ENCODE peak calls at places on chromosomes 6 and 20, in ten cellular contexts. H is heart left ventricle; O is neuronal stem cell; Y is CD8-positive, alpha-beta memory T cell; G is CD8-positive, alpha-beta T cell; Z is CD4-positive, alpha-beta memory T cell; E is psoas muscle; B is cardiac muscle cell; M is keratinocyte; C is SJSA1. Q is an unnamed sample.

GRCh38 chr20:33410081-33410742 is 8.9 kb upstream of the CDK5RAP1 start:
- DNase-seq in E (no peak), Z (no peak), B (no peak), H (no peak), C (no peak), O (no peak), Y (no peak), G (no peak), M (no peak), Q (no peak)

GRCh38 chr20:34262488-34263288 is 21.5 kb downstream of the ASIP start:
- DNase-seq in Y (no peak), O (no peak), E (peak; percentile 54), G (no peak), M (no peak), H (peak; percentile 76), Z (no peak), C (no peak), B (peak; percentile 82), Q (peak; percentile 43)

GRCh38 chr20:60055740-60056139 is 97.5 kb downstream of the CDH26 start:
- DNase-seq in O (no peak), E (no peak), M (no peak), C (no peak), Y (peak; percentile 61), H (peak; percentile 68), B (peak; percentile 10), Z (peak; percentile 55), G (peak; percentile 68), Q (no peak)

GRCh38 chr6:61586934-61587537 is 699.0 kb downstream of the KHDRBS2 start:
- DNase-seq in M (no peak), C (no peak), H (peak; percentile 32), Y (no peak), B (no peak), O (no peak), G (no peak), Z (no peak), E (no peak), Q (no peak)

GRCh38 chr20:39825950-39826349 is 863.1 kb downstream of the MAFB start:
- DNase-seq in O (no peak), E (no peak), M (peak; percentile 42), Z (no peak), H (no peak), G (no peak), B (peak; percentile 24), C (no peak), Y (no peak), Q (no peak)

GRCh38 chr20:2799688-2800589 is 488 bp downstream of the CPXM1 start:
- DNase-seq in B (peak; percentile 48), M (no peak), Y (peak; percentile 30), E (no peak), H (no peak), Z (no peak), O (no peak), G (no peak), C (no peak), Q (no peak)

GRCh38 chr20:1934578-1935573 is 39.7 kb downstream of the SIRPA start:
- DNase-seq in B (peak; percentile 97), E (peak; percentile 91), C (no peak), M (peak; percentile 53), Y (no peak), O (no peak), G (no peak), Z (no peak), H (peak; percentile 80), Q (peak; percentile 80)

GRCh38 chr20:16760431-16761304 is 12.5 kb downstream of the OTOR start:
- DNase-seq in C (no peak), Z (no peak), H (no peak), E (no peak), B (no peak), O (no peak), M (no peak), Y (no peak), G (no peak), Q (no peak)

GRCh38 chr20:33291830-33292355 is 8.9 kb downstream of the BPIFB1 start:
- DNase-seq in E (no peak), O (peak; percentile 56), G (peak; percentile 76), H (no peak), Z (peak; percentile 49), B (peak; percentile 33), Y (peak; percentile 76), C (no peak), M (no peak), Q (no peak)

GRCh38 chr20:52493177-52493711 is 301.7 kb upstream of the ZFP64 start:
- DNase-seq in G (no peak), Z (no peak), Y (no peak), O (no peak), E (no peak), M (no peak), H (no peak), C (peak; percentile 50), B (peak; percentile 55), Q (peak; percentile 14)

GRCh38 chr6:87700729-87701675 is 1.0 kb downstream of the AKIRIN2 start:
- DNase-seq in C (peak; percentile 64), Y (peak; percentile 62), O (peak; percentile 39), B (peak; percentile 51), Z (peak; percentile 22), G (peak; percentile 49), M (no peak), H (peak; percentile 40), E (peak; percentile 58), Q (peak; percentile 25)

GRCh38 chr6:109612268-109612667 is 78.7 kb downstream of the AK9 start:
- DNase-seq in G (no peak), E (no peak), C (no peak), H (no peak), M (no peak), Y (no peak), Z (no peak), O (no peak), B (no peak), Q (no peak)

GRCh38 chr6:45577836-45578504 is 200.2 kb upstream of the SUPT3H start:
- DNase-seq in B (peak; percentile 34), O (no peak), H (no peak), C (no peak), Y (no peak), M (no peak), G (no peak), Z (no peak), E (no peak), Q (no peak)

GRCh38 chr6:63637865-63638445 is 2.4 kb downstream of the PHF3 start:
- DNase-seq in O (no peak), E (no peak), M (no peak), G (no peak), B (peak; percentile 22), Y (no peak), H (no peak), C (no peak), Z (no peak), Q (no peak)
- H3K4me1 ChIP-seq in O (peaks cover 7% of the 10 kb centered on the region), E (peaks cover 44% of the 10 kb centered on the region), M (peaks cover 21% of the 10 kb centered on the region), G (peaks cover 45% of the 10 kb centered on the region), B (peaks cover 33% of the 10 kb centered on the region), Y (peaks cover 52% of the 10 kb centered on the region), H (peaks cover 57% of the 10 kb centered on the region), C (peaks cover 17% of the 10 kb centered on the region), Z (peaks cover 68% of the 10 kb centered on the region), Q (peaks cover 8% of the 10 kb centered on the region)

DNA sequence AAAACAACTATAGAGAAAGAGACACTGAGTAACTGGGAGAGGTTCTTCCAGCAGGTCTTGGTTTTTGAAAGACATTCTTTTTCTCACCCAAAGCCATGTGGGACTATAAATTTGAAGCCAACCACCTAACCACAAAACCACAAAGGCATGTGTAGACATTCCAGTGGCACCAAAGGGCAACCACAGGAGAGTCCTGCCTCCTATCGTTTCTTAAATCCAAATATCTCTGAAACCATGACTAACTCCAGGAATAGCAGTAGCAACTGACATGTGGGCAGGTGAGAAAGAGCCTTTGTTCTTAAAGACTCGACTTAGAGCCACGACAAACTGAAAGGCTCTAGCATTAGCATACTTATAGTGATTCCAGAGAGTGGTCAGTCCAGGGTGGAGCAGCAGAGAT is 9.3 kb upstream of the COL9A1 start:
- DNase-seq in O (no peak), H (no peak), G (no peak), E (no peak), M (peak; percentile 77), Y (no peak), B (peak; percentile 73), Z (no peak), C (peak; percentile 56), Q (no peak)
- H3K4me3 ChIP-seq in O (no peak overlapping the region), H (no peak overlapping the region), G (no peak overlapping the region), E (no peak overlapping the region), M (no peak overlapping the region), Y (no peak overlapping the region), B (no peak overlapping the region), Z (no peak overlapping the region), C (no peak overlapping the region), Q (no peak overlapping the region)

DNA sequence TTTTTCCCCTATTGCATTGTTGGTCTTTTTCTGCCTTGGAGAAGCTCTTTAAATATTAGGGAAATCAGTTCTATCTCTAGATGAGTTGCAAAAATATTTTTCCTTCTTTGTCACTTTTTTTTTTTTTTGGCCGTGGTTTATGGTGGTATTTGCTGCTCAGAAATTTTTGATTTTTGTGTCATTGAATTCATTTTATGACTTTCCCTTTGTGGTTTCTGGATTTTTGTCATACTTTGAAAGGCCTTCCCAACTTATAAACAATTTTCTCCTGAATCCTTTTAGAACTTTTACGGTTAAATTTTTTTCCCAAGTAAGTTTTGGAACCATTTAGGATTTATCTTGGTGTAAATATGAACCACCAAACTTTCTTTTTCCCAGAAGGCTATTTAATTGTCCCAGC is 145.6 kb downstream of the GJA10 start:
- DNase-seq in Z (no peak), O (no peak), B (no peak), Y (no peak), M (no peak), H (no peak), C (no peak), G (no peak), E (no peak), Q (no peak)
- H3K4me1 ChIP-seq in Z (peaks cover 21% of the 10 kb centered on the region), O (no peaks in the 10 kb centered on the region), B (no peaks in the 10 kb centered on the region), Y (peaks cover 30% of the 10 kb centered on the region), M (peaks cover 3% of the 10 kb centered on the region), H (peaks cover under 1% of the 10 kb centered on the region), C (peaks cover 28% of the 10 kb centered on the region), G (peaks cover 33% of the 10 kb centered on the region), E (peaks cover 23% of the 10 kb centered on the region), Q (no peaks in the 10 kb centered on the region)

GRCh38 chr20:49345538-49345937 is 67.7 kb upstream of the ZNFX1 start:
- DNase-seq in G (no peak), Y (no peak), M (peak; percentile 66), B (peak; percentile 58), C (peak; percentile 86), O (no peak), E (peak; percentile 81), H (no peak), Z (no peak), Q (peak; percentile 59)
- H3K4me3 ChIP-seq in G (no peak overlapping the region), Y (no peak overlapping the region), M (peak overlapping the region; percentile 44), B (no peak overlapping the region), C (no peak overlapping the region), O (no peak overlapping the region), E (peak overlapping the region; percentile 32), H (no peak overlapping the region), Z (no peak overlapping the region), Q (no peak overlapping the region)

DNA sequence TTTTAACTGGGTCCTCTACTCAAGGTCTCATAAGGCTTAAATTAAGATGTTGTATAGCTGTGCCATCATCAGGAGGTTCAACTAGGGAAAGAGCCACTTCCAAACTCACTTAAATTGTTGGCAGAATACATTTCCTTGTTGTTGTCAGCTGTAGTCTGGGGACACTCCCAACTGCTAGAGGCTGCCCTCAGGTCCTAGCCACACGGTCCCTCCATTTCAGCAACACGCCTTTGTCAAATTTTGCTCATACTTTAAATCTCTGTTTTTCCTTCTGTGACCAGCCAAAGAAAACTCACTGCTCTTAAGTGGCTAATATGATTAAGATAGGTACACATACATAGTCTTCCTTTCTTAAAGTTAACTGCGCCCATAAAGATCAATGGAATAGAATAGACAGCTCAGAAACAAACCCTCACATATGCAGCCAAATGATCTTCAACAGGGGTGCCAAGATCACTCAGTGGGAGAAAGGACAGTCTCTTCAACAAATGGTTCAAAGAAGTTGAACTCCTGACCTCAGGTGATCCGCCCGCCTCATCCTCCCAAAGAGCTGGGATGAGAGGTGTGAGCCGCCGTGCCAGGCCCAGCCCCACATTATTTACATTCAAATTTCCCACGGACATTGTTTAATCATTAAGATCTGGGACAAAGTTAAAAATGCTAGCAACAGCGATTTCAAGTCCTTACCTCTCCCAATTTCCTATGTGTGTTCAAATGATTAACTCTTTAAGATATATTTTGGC is 76.4 kb upstream of the ELOVL5 start:
- DNase-seq in M (no peak), C (no peak), Z (no peak), O (no peak), G (no peak), Y (no peak), H (no peak), B (no peak), E (no peak), Q (no peak)
- H3K4me1 ChIP-seq in M (no peaks in the 10 kb centered on the region), C (no peaks in the 10 kb centered on the region), Z (peaks cover 8% of the 10 kb centered on the region), O (peaks cover 2% of the 10 kb centered on the region), G (no peaks in the 10 kb centered on the region), Y (peaks cover 6% of the 10 kb centered on the region), H (no peaks in the 10 kb centered on the region), B (no peaks in the 10 kb centered on the region), E (no peaks in the 10 kb centered on the region), Q (no peaks in the 10 kb centered on the region)

Q was measured in uterus.